ENCODE peak calls at places on chromosome 9, in nine cellular contexts. E, O, X, L, S, R, Q, W and T are unnamed samples.

GRCh38 chr9:26413625-26414024 is 479.0 kb downstream of the CAAP1 start:
- DNase-seq in E (no peak), O (no peak), X (no peak), L (no peak), S (no peak), R (no peak), Q (no peak), W (no peak), T (no peak)

GRCh38 chr9:8270235-8270634 is 470.7 kb upstream of the DMAC1 start:
- DNase-seq in E (no peak), O (no peak), X (no peak), L (no peak), S (no peak), R (no peak), Q (no peak), W (no peak), T (no peak)

GRCh38 chr9:113590991-113591898 is 127.7 kb downstream of the RGS3 start:
- DNase-seq in E (peak), O (peak), X (peak), L (peak), S (peak), R (peak), Q (peak), W (peak), T (peak)

GRCh38 chr9:136484153-136485048 is 1.6 kb upstream of the SEC16A start:
- DNase-seq in E (no peak), O (peak), X (peak), L (peak), S (peak), R (no peak), Q (no peak), W (no peak), T (peak)

GRCh38 chr9:115035872-115036612 is 81.9 kb downstream of the TNC start:
- DNase-seq in E (no peak), O (no peak), X (no peak), L (no peak), S (no peak), R (peak), Q (no peak), W (peak), T (no peak)

GRCh38 chr9:81461196-81461595 is 228.2 kb downstream of the TLE1 start:
- DNase-seq in E (no peak), O (no peak), X (no peak), L (no peak), S (no peak), R (peak), Q (no peak), W (no peak), T (no peak)

GRCh38 chr9:34717996-34718614 is 8.2 kb upstream of the CCL21 start:
- DNase-seq in E (no peak), O (no peak), X (no peak), L (no peak), S (no peak), R (no peak), Q (no peak), W (no peak), T (no peak)

GRCh38 chr9:81318571-81318970 is 370.8 kb downstream of the TLE1 start:
- DNase-seq in E (no peak), O (no peak), X (no peak), L (no peak), S (no peak), R (peak), Q (no peak), W (no peak), T (no peak)

GRCh38 chr9:63728287-63728686 is 1556.7 kb downstream of the FOXD4L5 start:
- DNase-seq in E (no peak), O (no peak), X (no peak), L (no peak), S (no peak), R (no peak), Q (no peak), W (no peak), T (no peak)

GRCh38 chr9:136378171-136379002 is 4.9 kb upstream of the CARD9 start:
- DNase-seq in E (no peak), O (no peak), X (no peak), L (no peak), S (no peak), R (no peak), Q (no peak), W (no peak), T (no peak)

GRCh38 chr9:124007468-124008306 is 3.9 kb upstream of the LHX2 start:
- DNase-seq in E (no peak), O (no peak), X (no peak), L (no peak), S (peak), R (no peak), Q (no peak), W (peak), T (no peak)

GRCh38 chr9:124009835-124010226 is 1.7 kb upstream of the LHX2 start:
- DNase-seq in E (no peak), O (no peak), X (no peak), L (no peak), S (peak), R (no peak), Q (no peak), W (no peak), T (no peak)

GRCh38 chr9:124010303-124010664 is 1.3 kb upstream of the LHX2 start:
- DNase-seq in E (no peak), O (no peak), X (no peak), L (no peak), S (peak), R (no peak), Q (no peak), W (no peak), T (no peak)

GRCh38 chr9:124008307-124008854 is 3.2 kb upstream of the LHX2 start:
- DNase-seq in E (no peak), O (no peak), X (no peak), L (no peak), S (peak), R (no peak), Q (no peak), W (peak), T (no peak)

DNA sequence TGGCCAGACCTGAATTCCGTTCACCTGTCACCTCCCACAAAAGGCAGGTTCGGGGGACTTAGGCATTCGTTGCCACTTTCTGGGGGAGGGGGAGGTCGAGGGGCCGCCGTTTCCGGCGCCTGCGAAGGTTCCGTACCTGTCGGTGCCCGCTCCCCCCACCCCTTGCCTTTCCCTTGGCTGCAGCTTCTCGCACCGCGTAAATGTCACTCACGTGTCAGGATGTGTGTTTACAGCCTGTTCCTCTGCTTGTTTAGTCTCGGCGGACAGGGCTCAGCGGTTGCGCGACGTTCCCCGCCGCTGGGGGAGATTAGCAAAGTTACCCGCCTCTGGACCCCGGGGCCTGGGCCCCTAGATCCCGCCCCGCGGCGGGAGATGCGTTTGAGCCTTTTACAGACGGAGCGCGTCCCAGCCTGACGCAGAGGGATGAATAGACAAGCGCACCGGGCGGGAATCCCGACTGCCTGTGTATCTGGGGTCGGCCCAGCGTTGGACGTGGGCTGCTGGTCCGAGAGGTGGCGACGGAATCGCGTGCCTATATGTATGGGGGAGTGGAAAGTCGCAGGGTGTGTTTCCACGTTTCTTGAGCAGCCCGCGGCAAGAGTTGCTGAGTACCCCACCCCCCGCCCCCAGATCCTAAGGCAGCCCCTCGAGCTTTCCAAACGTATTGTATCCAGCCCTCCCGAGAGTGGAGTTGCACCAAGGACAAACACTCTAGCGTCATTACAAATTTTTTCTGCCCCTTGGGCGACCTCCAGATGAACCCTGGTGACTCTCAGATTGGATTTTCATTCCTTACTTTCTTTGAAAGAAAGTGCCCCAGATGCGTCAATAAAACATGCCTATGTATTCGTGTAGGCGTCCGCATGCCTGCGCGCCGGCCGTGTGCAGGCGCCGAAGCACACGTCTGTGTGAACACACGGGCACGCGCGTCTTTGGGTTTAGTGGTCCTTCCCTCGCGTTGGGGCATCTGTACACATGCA is 2.4 kb upstream of the LHX2 start:
- DNase-seq in E (no peak), O (no peak), X (no peak), L (no peak), S (peak), R (no peak), Q (no peak), W (peak), T (no peak)
- H3K4me3 ChIP-seq in E (peak), O (no peak), X (no peak), L (no peak), S (no peak), R (no peak), Q (peak), W (peak), T (no peak)

GRCh38 chr9:133121200-133122166 is at the start of gene RALGDS:
- DNase-seq in E (peak), O (peak), X (peak), L (peak), S (peak), R (peak), Q (peak), W (peak), T (peak)
- H3K27ac ChIP-seq in E (peak), O (peak), X (peak), L (peak), S (peak), R (peak), Q (peak), W (no peak), T (peak)

GRCh38 chr9:96513622-96514021 is 63.7 kb downstream of the HABP4 start:
- DNase-seq in E (no peak), O (no peak), X (no peak), L (no peak), S (no peak), R (peak), Q (no peak), W (no peak), T (no peak)

GRCh38 chr9:96514825-96515218 is 64.9 kb downstream of the HABP4 start:
- DNase-seq in E (no peak), O (no peak), X (no peak), L (no peak), S (no peak), R (no peak), Q (no peak), W (no peak), T (no peak)

GRCh38 chr9:96512240-96512639 is 62.3 kb downstream of the HABP4 start:
- DNase-seq in E (no peak), O (no peak), X (no peak), L (no peak), S (no peak), R (no peak), Q (no peak), W (no peak), T (no peak)

GRCh38 chr9:96515629-96516470 is 65.9 kb downstream of the HABP4 start:
- DNase-seq in E (no peak), O (no peak), X (no peak), L (no peak), S (no peak), R (peak), Q (no peak), W (no peak), T (no peak)

DNA sequence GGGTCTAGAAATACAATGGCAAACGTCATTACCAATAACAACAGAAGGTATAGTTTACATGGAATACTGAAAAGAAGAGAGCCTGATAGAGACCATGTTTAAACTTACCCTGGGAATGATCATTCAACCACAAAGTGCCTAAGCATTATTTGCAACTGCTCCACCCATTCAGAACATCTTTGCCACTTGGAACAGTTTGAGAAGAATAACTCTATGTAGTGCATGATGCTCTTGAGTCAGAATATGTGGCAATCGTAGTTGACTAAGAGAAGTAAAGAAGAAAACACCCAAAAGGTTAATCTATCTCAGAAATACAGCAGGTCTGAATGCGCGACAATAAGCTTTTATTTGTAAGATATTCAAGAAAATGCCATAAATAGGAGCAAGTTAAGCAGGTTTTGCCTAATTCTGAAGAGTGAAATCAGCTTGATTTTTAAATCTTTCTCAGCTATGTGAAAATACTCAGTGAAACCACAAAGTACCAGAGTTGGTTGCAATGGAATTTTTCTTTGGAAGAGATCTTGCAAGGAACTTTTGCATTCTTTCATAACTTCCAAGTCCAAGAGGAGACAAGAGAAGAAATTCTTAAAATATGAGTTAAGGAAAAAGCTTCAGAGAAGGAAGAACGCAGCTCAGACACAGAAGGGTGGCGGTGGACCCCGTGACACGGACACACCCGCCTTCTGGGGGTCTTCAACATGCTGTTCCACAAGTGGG is 64.3 kb downstream of the HABP4 start:
- DNase-seq in E (no peak), O (no peak), X (no peak), L (no peak), S (no peak), R (peak), Q (no peak), W (no peak), T (no peak)
- H3K4me3 ChIP-seq in E (no peak), O (no peak), X (no peak), L (no peak), S (no peak), R (no peak), Q (no peak), W (no peak), T (no peak)

GRCh38 chr9:111531716-111532115 is 6.7 kb downstream of the ZNF483 start:
- DNase-seq in E (no peak), O (no peak), X (no peak), L (no peak), S (no peak), R (no peak), Q (no peak), W (no peak), T (no peak)

GRCh38 chr9:111525056-111525977 is at the start of gene ZNF483:
- DNase-seq in E (peak), O (peak), X (peak), L (peak), S (peak), R (peak), Q (peak), W (peak), T (peak)

GRCh38 chr9:111529787-111530186 is 4.8 kb downstream of the ZNF483 start:
- DNase-seq in E (no peak), O (no peak), X (no peak), L (no peak), S (no peak), R (no peak), Q (no peak), W (peak), T (no peak)

GRCh38 chr9:111524731-111525055 is 286 bp upstream of the ZNF483 start:
- DNase-seq in E (no peak), O (no peak), X (no peak), L (no peak), S (no peak), R (no peak), Q (no peak), W (no peak), T (no peak)

DNA sequence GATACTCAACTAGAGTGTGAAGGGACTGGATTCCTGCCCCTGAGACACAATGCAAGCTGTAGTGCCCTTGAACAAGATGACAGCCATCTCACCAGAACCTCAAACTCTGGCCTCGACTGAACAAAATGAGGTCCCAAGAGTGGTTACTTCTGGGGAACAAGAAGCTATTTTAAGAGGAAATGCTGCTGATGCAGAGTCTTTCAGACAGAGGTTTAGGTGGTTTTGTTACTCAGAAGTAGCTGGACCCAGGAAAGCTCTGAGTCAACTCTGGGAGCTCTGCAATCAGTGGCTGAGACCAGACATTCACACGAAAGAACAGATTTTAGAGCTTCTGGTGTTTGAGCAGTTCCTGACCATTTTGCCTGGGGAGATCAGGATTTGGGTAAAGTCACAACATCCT is 2.4 kb downstream of the ZNF483 start:
- DNase-seq in E (no peak), O (no peak), X (no peak), L (no peak), S (no peak), R (no peak), Q (no peak), W (no peak), T (no peak)
- H3K27ac ChIP-seq in E (no peak), O (no peak), X (no peak), L (no peak), S (no peak), R (no peak), Q (no peak), W (peak), T (no peak)

GRCh38 chr9:128923493-128923883 is 2.7 kb downstream of the PHYHD1 start:
- DNase-seq in E (no peak), O (no peak), X (no peak), L (no peak), S (no peak), R (no peak), Q (no peak), W (no peak), T (no peak)
- H3K4me3 ChIP-seq in E (no peak), O (no peak), X (no peak), L (no peak), S (no peak), R (no peak), Q (no peak), W (no peak), T (no peak)

DNA sequence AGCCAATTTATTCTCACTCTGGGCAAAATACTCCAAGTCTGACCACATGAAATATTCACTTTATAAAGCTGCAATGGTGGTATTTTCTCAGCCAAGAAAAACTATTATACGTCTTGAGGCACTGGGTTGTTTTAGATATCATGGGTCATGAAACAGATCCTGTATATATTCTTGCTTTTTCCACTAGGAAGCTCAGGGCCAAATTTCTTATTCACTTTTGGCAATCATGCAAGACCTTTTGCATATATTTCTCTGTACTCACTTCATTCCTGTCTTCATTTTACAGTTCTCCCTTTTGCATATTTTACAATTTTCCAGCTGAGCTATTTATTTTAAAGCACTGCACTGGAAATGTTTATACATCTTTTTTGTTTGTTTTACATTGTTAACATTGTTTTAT is 49.8 kb downstream of the GABBR2 start:
- DNase-seq in E (no peak), O (no peak), X (no peak), L (no peak), S (no peak), R (peak), Q (no peak), W (no peak), T (no peak)
- H3K27ac ChIP-seq in E (no peak), O (peak), X (no peak), L (no peak), S (no peak), R (no peak), Q (no peak), W (no peak), T (no peak)

DNA sequence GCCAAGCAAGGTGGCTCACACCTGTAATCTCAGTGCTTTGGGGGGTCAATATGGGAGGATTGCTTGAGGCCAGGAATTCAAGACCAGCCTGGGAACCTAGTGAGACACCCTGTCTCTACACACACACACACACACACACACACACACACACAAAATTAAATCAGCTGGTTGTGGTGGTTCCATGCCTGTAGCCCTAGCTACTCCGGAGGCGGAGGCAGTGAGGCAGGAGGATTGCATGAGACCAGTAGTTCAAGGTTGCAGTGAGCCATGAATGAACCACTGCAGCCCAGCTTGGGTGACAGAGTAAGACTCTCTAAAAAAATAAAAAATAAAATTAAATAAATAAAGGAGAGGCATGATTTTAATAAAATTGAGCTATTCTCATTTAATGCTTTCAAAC is 13.1 kb downstream of the CEMIP2 start:
- DNase-seq in E (no peak), O (no peak), X (no peak), L (no peak), S (no peak), R (no peak), Q (no peak), W (peak), T (no peak)
- H3K4me3 ChIP-seq in E (no peak), O (no peak), X (no peak), L (no peak), S (no peak), R (no peak), Q (no peak), W (no peak), T (no peak)

GRCh38 chr9:93010696-93011095 is 47.8 kb upstream of the SUSD3 start:
- DNase-seq in E (no peak), O (no peak), X (no peak), L (no peak), S (no peak), R (no peak), Q (no peak), W (no peak), T (no peak)

GRCh38 chr9:93009337-93010015 is 49.0 kb upstream of the SUSD3 start:
- DNase-seq in E (no peak), O (no peak), X (no peak), L (no peak), S (no peak), R (no peak), Q (no peak), W (no peak), T (no peak)

GRCh38 chr9:93011114-93011513 is 47.4 kb upstream of the SUSD3 start:
- DNase-seq in E (no peak), O (peak), X (no peak), L (no peak), S (no peak), R (no peak), Q (no peak), W (no peak), T (no peak)

GRCh38 chr9:93008457-93008856 is 50.0 kb upstream of the SUSD3 start:
- DNase-seq in E (no peak), O (no peak), X (no peak), L (no peak), S (no peak), R (no peak), Q (no peak), W (no peak), T (no peak)

GRCh38 chr9:93010056-93010455 is 48.4 kb upstream of the SUSD3 start:
- DNase-seq in E (no peak), O (no peak), X (no peak), L (no peak), S (no peak), R (no peak), Q (no peak), W (no peak), T (no peak)
- H3K27ac ChIP-seq in E (no peak), O (no peak), X (no peak), L (no peak), S (no peak), R (no peak), Q (no peak), W (no peak), T (no peak)